ENCODE peak calls at places on chromosomes 2 and 18, in five cellular contexts. V is transverse colon, B is A549, O is uterus, H is ovary. I is an unnamed sample.

GRCh38 chr18:29250843-29251242 is 1073.9 kb upstream of the CDH2 start:
- DNase-seq in H (no peak), V (no peak), O (no peak), B (no peak), I (no peak)

GRCh38 chr2:165535443-165535842 is 65.9 kb downstream of the CSRNP3 start:
- DNase-seq in H (no peak), O (no peak), V (no peak), B (no peak), I (no peak)

GRCh38 chr2:44997948-44998347 is 11.3 kb downstream of the SIX2 start:
- DNase-seq in B (no peak), O (no peak), V (no peak), H (no peak), I (no peak)

GRCh38 chr2:202815548-202816420 is 55.8 kb downstream of the ICA1L start:
- DNase-seq in H (no peak), B (no peak), V (no peak), O (peak; percentile 52), I (peak; percentile 27)

GRCh38 chr2:80499095-80499494 is 194.5 kb upstream of the LRRTM1 start:
- DNase-seq in O (no peak), V (peak; percentile 28), H (no peak), B (no peak), I (peak; percentile 70)

GRCh38 chr2:190507135-190507534 is 27.4 kb downstream of the NEMP2 start:
- DNase-seq in V (peak; percentile 52), O (peak; percentile 30), B (no peak), H (peak; percentile 23), I (peak; percentile 81)

GRCh38 chr2:187834787-187835186 is 280.6 kb upstream of the TFPI start:
- DNase-seq in V (no peak), O (no peak), H (no peak), B (no peak), I (no peak)

GRCh38 chr2:150548527-150548926 is 61.1 kb upstream of the RND3 start:
- DNase-seq in V (no peak), O (no peak), B (peak; percentile 14), H (no peak), I (no peak)

GRCh38 chr2:233358335-233358734 is 4.0 kb downstream of the DGKD start:
- DNase-seq in B (no peak), V (no peak), H (no peak), O (no peak), I (no peak)

GRCh38 chr2:8152392-8153257 is 529.2 kb upstream of the ID2 start:
- DNase-seq in H (no peak), B (no peak), O (no peak), V (no peak), I (no peak)

GRCh38 chr18:5144629-5145028 is 52.4 kb downstream of the AKAIN1 start:
- DNase-seq in B (no peak), V (no peak), O (no peak), H (no peak), I (no peak)

GRCh38 chr2:174635747-174636399 is 38.3 kb upstream of the WIPF1 start:
- DNase-seq in V (no peak), B (no peak), H (no peak), O (no peak), I (no peak)

GRCh38 chr2:28454016-28454930 is 41.6 kb upstream of the PLB1 start:
- DNase-seq in V (no peak), B (no peak), H (no peak), O (no peak), I (peak; percentile 64)
- TF ChIP-seq POLR2A in V (no peak), B (no peak), H (no peak), O (no peak), I (no peak)

GRCh38 chr2:71601136-71602114 is 148.1 kb downstream of the DYSF start:
- DNase-seq in B (no peak), O (no peak), H (peak; percentile 3), V (no peak), I (no peak)
- H3K27ac ChIP-seq in B (no peak overlapping the region), O (no peak overlapping the region), H (no peak overlapping the region), V (no peak overlapping the region), I (no peak overlapping the region)

DNA sequence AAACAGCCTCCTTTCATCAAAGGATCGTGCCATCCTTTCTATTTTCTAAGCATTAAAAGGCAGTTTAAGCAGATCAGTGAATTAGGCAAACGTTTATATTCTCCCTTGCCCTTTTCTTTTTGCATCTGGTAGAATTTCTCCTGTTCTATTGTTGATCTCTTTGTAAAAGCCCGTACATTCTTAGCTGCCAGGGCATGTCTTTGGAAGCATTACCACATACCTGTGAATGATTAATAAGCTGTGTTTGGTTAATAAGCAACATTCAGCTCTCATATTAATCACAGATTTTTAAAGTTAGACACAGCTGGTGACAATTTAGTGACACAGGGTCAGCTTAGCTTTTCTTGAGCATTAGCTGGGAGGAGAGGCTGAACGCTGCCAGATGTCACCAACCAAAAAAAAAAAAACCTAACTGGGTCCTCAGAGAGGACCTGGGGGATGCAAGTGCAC is 33.8 kb upstream of the CYP1B1 start:
- DNase-seq in B (peak; percentile 45), H (no peak), V (no peak), O (no peak), I (no peak)
- TF ChIP-seq POLR2A in B (no peak), H (no peak), V (no peak), O (no peak), I (no peak)

GRCh38 chr2:159921752-159922404 is 123.9 kb upstream of the CD302 start:
- DNase-seq in O (peak; percentile 51), H (peak; percentile 72), V (peak; percentile 85), B (peak; percentile 41), I (peak; percentile 85)
- H3K27ac ChIP-seq in O (no peak overlapping the region), H (no peak overlapping the region), V (no peak overlapping the region), B (no peak overlapping the region), I (no peak overlapping the region)

GRCh38 chr2:241150660-241151530 is 628 bp downstream of the PPP1R7 start:
- DNase-seq in H (no peak), O (no peak), B (no peak), V (peak; percentile 52), I (no peak)
- TF ChIP-seq POLR2A in H (no peak), O (no peak), B (no peak), V (no peak), I (no peak)

GRCh38 chr2:16623046-16623445 is 42.6 kb downstream of the CYRIA start:
- DNase-seq in H (no peak), B (no peak), V (no peak), O (no peak), I (no peak)

GRCh38 chr2:16622399-16622968 is 43.1 kb downstream of the CYRIA start:
- DNase-seq in H (no peak), O (no peak), B (no peak), V (no peak), I (no peak)

GRCh38 chr2:16625201-16625729 is 40.4 kb downstream of the CYRIA start:
- DNase-seq in V (peak; percentile 26), H (peak; percentile 42), O (peak; percentile 30), B (no peak), I (no peak)

GRCh38 chr2:16624419-16624745 is 41.3 kb downstream of the CYRIA start:
- DNase-seq in V (no peak), H (no peak), B (no peak), O (no peak), I (no peak)

GRCh38 chr2:16623564-16624418 is 41.8 kb downstream of the CYRIA start:
- DNase-seq in H (no peak), V (no peak), O (no peak), B (no peak), I (no peak)
- H3K27ac ChIP-seq in H (no peak overlapping the region), V (no peak overlapping the region), O (no peak overlapping the region), B (no peak overlapping the region), I (peak overlapping the region; percentile 90)

GRCh38 chr2:200515155-200515554 is 5.3 kb upstream of the KCTD18 start:
- DNase-seq in O (no peak), V (no peak), B (no peak), H (no peak), I (no peak)

GRCh38 chr2:200507179-200507578 is 2.7 kb downstream of the KCTD18 start:
- DNase-seq in O (no peak), B (no peak), H (no peak), V (no peak), I (no peak)

GRCh38 chr2:200506679-200507078 is 3.2 kb downstream of the KCTD18 start:
- DNase-seq in V (no peak), O (no peak), B (no peak), H (no peak), I (no peak)

GRCh38 chr2:200509227-200509607 is 651 bp downstream of the KCTD18 start:
- DNase-seq in B (peak; percentile 38), H (no peak), O (no peak), V (no peak), I (peak; percentile 13)

GRCh38 chr2:200509608-200510433 is at the start of gene KCTD18:
- DNase-seq in B (peak; percentile 87), O (peak; percentile 88), V (peak; percentile 95), H (peak; percentile 95), I (peak; percentile 93)
- TF ChIP-seq POLR2A in B (peak; percentile 56), O (peak; percentile 91), V (peak; percentile 62), H (peak; percentile 82), I (peak; percentile 84)